ENCODE peak calls at places on chromosomes 11 and 22, in five cellular contexts. S, Q, I, Y and U are unnamed samples.

GRCh38 chr22:50112151-50113118 is 22.6 kb downstream of the MOV10L1 start:
- DNase-seq in S (no peak), Q (peak; percentile 46), I (no peak), Y (no peak), U (peak; percentile 49)

GRCh38 chr11:78961186-78961782 is 386.6 kb upstream of the NARS2 start:
- DNase-seq in S (no peak), Q (no peak), I (peak; percentile 28), Y (no peak), U (peak; percentile 39)

GRCh38 chr11:73710964-73711363 is 49.9 kb downstream of the RAB6A start:
- DNase-seq in S (no peak), Q (no peak), I (no peak), Y (no peak), U (no peak)

GRCh38 chr11:120517390-120518315 is 6.1 kb downstream of the GRIK4 start:
- DNase-seq in S (no peak), Q (peak; percentile 42), I (no peak), Y (no peak), U (no peak)

GRCh38 chr11:127017482-127017881 is 16.9 kb upstream of the KIRREL3 start:
- DNase-seq in S (no peak), Q (no peak), I (no peak), Y (no peak), U (peak; percentile 55)

GRCh38 chr22:19800306-19800705 is 39.7 kb downstream of the TBX1 start:
- DNase-seq in S (no peak), Q (no peak), I (no peak), Y (no peak), U (no peak)

GRCh38 chr22:48753752-48754517 is 1073.7 kb downstream of the BRD1 start:
- DNase-seq in S (no peak), Q (no peak), I (peak; percentile 15), Y (peak; percentile 1), U (no peak)

GRCh38 chr22:38649841-38650522 is 6.2 kb downstream of the FAM227A start:
- DNase-seq in S (no peak), Q (no peak), I (no peak), Y (no peak), U (no peak)

GRCh38 chr11:77115181-77115611 is 12.6 kb downstream of the OMP start:
- DNase-seq in S (no peak), Q (no peak), I (no peak), Y (no peak), U (no peak)

GRCh38 chr11:69911310-69912160 is 92.3 kb upstream of the FGF3 start:
- DNase-seq in S (no peak), Q (no peak), I (no peak), Y (no peak), U (no peak)

GRCh38 chr11:67465190-67465522 is 3.9 kb downstream of the TMEM134 start:
- DNase-seq in S (no peak), Q (no peak), I (peak; percentile 55), Y (no peak), U (no peak)

GRCh38 chr11:67463680-67464410 is 5.2 kb downstream of the TMEM134 start:
- DNase-seq in S (peak; percentile 58), Q (peak; percentile 57), I (peak; percentile 54), Y (peak; percentile 83), U (peak; percentile 96)

GRCh38 chr11:67466367-67466766 is 2.7 kb downstream of the TMEM134 start:
- DNase-seq in S (no peak), Q (no peak), I (no peak), Y (no peak), U (no peak)

GRCh38 chr11:67463186-67463585 is 5.9 kb downstream of the TMEM134 start:
- DNase-seq in S (no peak), Q (no peak), I (no peak), Y (no peak), U (no peak)

DNA sequence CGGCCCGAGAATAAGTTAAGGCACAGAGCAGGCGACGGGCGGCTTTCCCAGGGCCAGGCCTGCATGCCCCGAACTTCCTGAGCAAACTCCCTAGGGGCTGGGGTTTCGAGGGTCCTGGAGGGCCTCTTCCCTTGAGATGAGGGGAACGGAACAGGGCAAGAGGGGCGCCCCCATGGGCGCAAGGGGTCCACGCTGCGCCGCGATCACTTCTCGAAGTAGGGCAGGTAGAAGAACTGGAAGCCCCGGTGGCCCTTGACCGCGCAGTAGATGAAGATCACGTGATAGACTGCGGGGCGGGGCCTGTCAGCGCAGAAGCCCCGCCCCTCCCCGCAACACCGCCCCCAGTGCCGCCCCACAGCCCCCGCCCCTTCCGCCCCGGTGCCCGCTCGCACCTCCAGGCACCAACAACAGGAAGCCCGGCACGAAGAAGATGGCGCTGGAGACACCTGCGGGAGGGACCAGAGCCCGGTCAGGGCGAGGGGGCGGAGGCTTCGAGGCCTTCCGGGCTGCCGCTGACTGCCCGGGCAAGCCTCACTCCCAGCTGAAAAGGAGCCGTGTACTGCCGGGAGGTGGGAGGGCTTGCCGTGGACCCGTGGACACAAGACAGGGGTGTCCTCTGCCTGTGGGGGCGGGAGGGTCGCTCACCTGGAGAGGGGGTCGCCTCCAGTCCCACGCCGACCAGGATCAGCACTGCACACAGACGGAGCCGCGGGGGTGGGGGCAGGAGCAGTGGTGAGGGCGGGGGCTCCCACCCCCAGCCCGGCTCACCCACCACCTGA is 4.5 kb downstream of the TMEM134 start:
- DNase-seq in S (peak; percentile 85), Q (peak; percentile 85), I (peak; percentile 94), Y (peak; percentile 84), U (peak; percentile 85)
- TF ChIP-seq POLR2A in S (peak; percentile 51), Q (no peak), I (peak; percentile 49), Y (peak; percentile 26), U (peak; percentile 44)

GRCh38 chr11:84788220-84788619 is 838.9 kb downstream of the DLG2 start:
- DNase-seq in S (no peak), Q (no peak), I (no peak), Y (no peak), U (no peak)
- TF ChIP-seq POLR2A in S (no peak), Q (no peak), I (no peak), Y (no peak), U (no peak)

GRCh38 chr22:27113211-27114030 is 456.0 kb downstream of the MIAT start:
- DNase-seq in S (peak; percentile 79), Q (no peak), I (peak; percentile 52), Y (peak; percentile 85), U (peak; percentile 42)

GRCh38 chr22:27111796-27112195 is 454.4 kb downstream of the MIAT start:
- DNase-seq in S (no peak), Q (no peak), I (no peak), Y (no peak), U (no peak)

GRCh38 chr22:27108425-27109114 is 451.2 kb downstream of the MIAT start:
- DNase-seq in S (peak; percentile 71), Q (peak; percentile 85), I (peak; percentile 39), Y (peak; percentile 78), U (no peak)

GRCh38 chr22:27112273-27112672 is 454.9 kb downstream of the MIAT start:
- DNase-seq in S (no peak), Q (no peak), I (no peak), Y (no peak), U (no peak)

DNA sequence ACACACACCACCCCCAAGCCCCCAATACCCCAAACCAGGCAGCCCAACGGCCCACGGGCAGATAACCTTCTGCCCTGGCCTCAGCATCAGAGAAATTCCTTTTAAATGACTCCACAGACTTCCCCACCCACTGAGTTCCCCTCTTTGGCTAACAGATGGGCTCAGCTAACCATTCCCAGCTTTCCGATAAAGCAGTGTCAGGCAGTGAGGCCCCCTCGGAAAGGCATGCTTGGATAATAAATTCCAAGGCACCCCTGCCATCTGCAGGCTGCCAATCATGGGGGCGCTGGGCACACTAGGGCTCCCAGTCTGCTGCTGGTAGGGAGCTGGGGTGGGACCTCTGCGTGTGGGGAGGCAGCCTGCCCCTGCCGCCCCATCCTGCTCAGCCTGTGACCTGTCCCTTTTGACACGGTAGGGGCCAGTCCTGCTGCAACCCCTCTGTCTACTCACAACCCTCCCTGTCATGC is 453.6 kb downstream of the MIAT start:
- DNase-seq in S (no peak), Q (no peak), I (no peak), Y (no peak), U (no peak)
- TF ChIP-seq POLR2A in S (no peak), Q (no peak), I (no peak), Y (no peak), U (no peak)

DNA sequence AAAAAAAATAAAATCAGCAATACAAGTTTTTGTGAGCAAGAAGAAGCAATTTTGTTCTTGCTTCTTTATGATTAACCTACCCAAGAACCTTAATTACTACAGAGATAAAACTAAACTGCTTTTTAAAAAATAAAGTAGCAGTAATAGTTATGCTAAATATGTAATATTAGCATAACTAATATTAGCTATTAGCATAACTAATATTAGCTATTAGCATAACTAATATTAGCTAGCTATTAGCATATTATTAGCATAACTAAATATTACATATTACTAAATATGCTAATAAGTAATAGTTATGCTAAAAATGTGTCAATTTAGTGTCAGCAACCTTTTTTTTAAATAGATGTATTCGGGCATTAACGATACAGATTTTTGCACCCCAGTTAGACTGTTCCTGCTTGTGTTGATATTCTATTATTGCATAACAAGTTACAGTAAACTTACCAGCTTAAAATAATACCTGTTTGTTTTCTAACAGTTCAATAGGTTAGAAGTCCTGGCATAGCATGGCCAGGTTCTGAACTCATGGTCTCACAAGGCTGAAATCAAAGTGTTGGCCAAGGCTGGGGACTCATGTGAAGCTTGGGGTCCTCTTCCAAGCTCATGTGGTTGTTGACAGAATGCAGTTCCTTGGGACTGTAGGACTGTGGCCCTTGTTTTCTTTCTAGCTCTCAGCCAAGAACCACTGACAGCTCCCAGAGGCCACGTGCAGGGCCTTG is 48.4 kb downstream of the PDHX start:
- DNase-seq in S (no peak), Q (no peak), I (no peak), Y (no peak), U (no peak)
- TF ChIP-seq POLR2A in S (no peak), Q (no peak), I (no peak), Y (no peak), U (no peak)

DNA sequence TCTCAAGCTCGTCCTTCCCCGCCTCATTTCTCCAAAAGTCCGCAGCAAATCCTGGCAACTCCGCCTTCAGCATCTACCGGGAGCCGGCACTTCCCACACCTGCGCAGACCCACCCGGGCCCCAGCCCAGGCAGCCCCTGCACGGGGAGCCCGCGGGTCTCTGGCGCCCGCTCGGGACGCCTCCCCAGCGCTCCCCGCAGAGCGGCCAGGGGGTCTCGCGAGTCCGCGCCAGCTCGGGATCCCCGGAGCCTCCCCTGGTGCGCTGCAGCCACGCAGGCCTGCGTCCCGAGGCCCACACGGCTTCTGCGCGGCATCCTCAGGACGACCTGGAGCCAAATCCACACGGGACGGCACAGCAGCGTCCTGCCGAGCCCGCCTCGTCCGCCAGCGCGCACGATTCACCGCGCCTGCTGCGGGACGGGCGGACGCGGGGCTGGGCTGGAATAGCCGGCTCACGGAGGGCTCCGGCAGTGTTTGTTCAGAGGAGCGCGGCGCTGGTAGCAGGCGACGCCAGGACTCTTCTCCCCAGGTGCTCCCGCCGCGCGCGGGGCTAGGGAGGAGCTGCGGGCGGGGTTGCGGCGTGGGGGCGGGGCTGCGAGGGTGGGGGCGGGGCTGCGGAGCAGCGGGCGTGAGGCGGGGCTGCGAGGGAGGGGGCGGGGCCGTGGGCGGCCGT is 810 bp upstream of the PHRF1 start:
- DNase-seq in S (no peak), Q (no peak), I (no peak), Y (no peak), U (peak; percentile 84)
- TF ChIP-seq POLR2A in S (peak; percentile 36), Q (peak; percentile 56), I (no peak), Y (no peak), U (peak; percentile 59)